ENCODE peak calls at places on chromosomes 7 and 10, in seven cellular contexts. B is keratinocyte, Q is fibroblast of mammary gland, E is HFFc6, T is WTC11, I is neural progenitor cell, Z is tibial artery. P is an unnamed sample.

GRCh38 chr7:158602905-158603772 is 15.5 kb upstream of the PTPRN2 start:
- DNase-seq in T (no peak), B (no peak), Z (no peak), E (no peak), I (no peak), Q (no peak), P (peak)

GRCh38 chr10:47140752-47141348 is 159.1 kb upstream of the GDF10 start:
- DNase-seq in I (no peak), T (no peak), Q (no peak), E (no peak), B (no peak), Z (no peak), P (no peak)

GRCh38 chr7:139870406-139870805 is 41.3 kb downstream of the TBXAS1 start:
- DNase-seq in I (no peak), Z (no peak), T (no peak), Q (peak), B (no peak), E (no peak), P (no peak)

GRCh38 chr7:155405399-155406318 is 52.3 kb upstream of the EN2 start:
- DNase-seq in T (peak), Q (no peak), Z (no peak), B (no peak), I (peak), E (no peak), P (no peak)

GRCh38 chr7:140078392-140078791 is 15.6 kb upstream of the PARP12 start:
- DNase-seq in B (no peak), E (no peak), Q (no peak), I (no peak), T (peak), Z (no peak), P (no peak)

GRCh38 chr10:73251683-73252444 is 580 bp downstream of the MRPS16 start:
- DNase-seq in B (no peak), T (no peak), I (peak), Z (no peak), E (no peak), Q (peak), P (no peak)

GRCh38 chr10:20858292-20859124 is 38.6 kb downstream of the NEBL start:
- DNase-seq in B (no peak), E (peak), T (no peak), Z (no peak), I (no peak), Q (peak), P (no peak)

GRCh38 chr10:27240891-27241639 is 468 bp upstream of the ACBD5 start:
- DNase-seq in E (no peak), Z (no peak), Q (peak), B (no peak), I (peak), T (peak), P (no peak)

GRCh38 chr10:96724621-96725020 is 4.3 kb upstream of the PIK3AP1 start:
- DNase-seq in I (no peak), B (no peak), T (no peak), Q (no peak), E (no peak), Z (no peak), P (no peak)

GRCh38 chr7:16791071-16791470 is 13.7 kb downstream of the AGR2 start:
- DNase-seq in E (no peak), Z (no peak), B (no peak), Q (peak), I (no peak), T (no peak), P (no peak)

GRCh38 chr10:32295027-32295426 is 51.9 kb downstream of the EPC1 start:
- DNase-seq in T (no peak), Z (no peak), B (no peak), E (no peak), I (no peak), Q (no peak), P (no peak)

GRCh38 chr7:15167912-15168311 is 265.4 kb upstream of the DGKB start:
- DNase-seq in E (no peak), Q (no peak), I (no peak), T (no peak), Z (no peak), B (no peak), P (no peak)

GRCh38 chr7:15166620-15167019 is 264.1 kb upstream of the DGKB start:
- DNase-seq in E (no peak), I (no peak), T (no peak), Q (no peak), Z (no peak), B (no peak), P (no peak)

GRCh38 chr7:15174470-15174869 is 271.9 kb upstream of the DGKB start:
- DNase-seq in Z (no peak), I (no peak), E (no peak), Q (no peak), T (no peak), B (no peak), P (no peak)

DNA sequence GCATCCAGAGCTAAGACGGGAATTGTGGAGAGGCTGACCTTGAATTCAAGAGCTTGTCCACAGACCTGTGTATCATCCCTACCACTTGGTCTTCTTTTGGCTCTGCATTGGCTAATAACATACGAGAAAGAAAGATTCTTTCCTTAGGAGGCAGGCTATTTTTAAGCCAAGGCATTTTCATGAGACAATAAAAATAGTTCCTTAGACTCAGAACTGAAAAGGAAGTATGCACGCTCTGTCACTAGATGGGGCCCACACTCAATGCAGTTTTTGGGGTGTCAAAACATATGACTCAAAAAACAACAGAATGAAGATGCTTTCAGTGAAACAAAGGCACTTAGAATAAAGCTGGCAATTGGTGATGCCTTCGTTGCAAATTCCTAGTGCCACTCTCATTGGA is 265.9 kb upstream of the DGKB start:
- DNase-seq in B (no peak), Z (no peak), E (peak), Q (no peak), T (no peak), I (no peak), P (no peak)
- TF ChIP-seq CTCF in B (no peak), Z (no peak), E (peak), Q (peak), T (no peak), I (no peak), P (no peak)

GRCh38 chr10:103062854-103063642 is 130.0 kb downstream of the NT5C2 start:
- DNase-seq in Q (no peak), E (no peak), B (no peak), I (no peak), Z (no peak), T (no peak), P (no peak)
- TF ChIP-seq CTCF in Q (no peak), E (peak), B (no peak), I (peak), Z (peak), T (no peak), P (no peak)

GRCh38 chr10:132442636-132443035 is 45.6 kb downstream of the PWWP2B start:
- DNase-seq in Z (no peak), Q (no peak), E (no peak), B (no peak), I (no peak), T (no peak), P (no peak)

GRCh38 chr10:132441818-132442217 is 44.8 kb downstream of the PWWP2B start:
- DNase-seq in E (no peak), Q (no peak), B (no peak), I (no peak), T (no peak), Z (no peak), P (no peak)

GRCh38 chr10:132443998-132444876 is 47.2 kb downstream of the PWWP2B start:
- DNase-seq in T (no peak), E (no peak), Z (no peak), Q (no peak), I (no peak), B (no peak), P (no peak)

GRCh38 chr10:132444877-132445351 is 47.9 kb downstream of the PWWP2B start:
- DNase-seq in Z (no peak), E (no peak), B (no peak), Q (no peak), I (peak), T (no peak), P (no peak)

GRCh38 chr10:132443605-132443997 is 46.6 kb downstream of the PWWP2B start:
- DNase-seq in T (no peak), E (peak), Z (no peak), Q (peak), I (no peak), B (no peak), P (peak)
- TF ChIP-seq CTCF in T (no peak), E (peak), Z (peak), Q (peak), I (no peak), B (peak), P (peak)

GRCh38 chr10:118610577-118610976 is 15.1 kb upstream of the PRLHR start:
- DNase-seq in B (no peak), T (no peak), E (no peak), Q (no peak), I (no peak), Z (no peak), P (no peak)

GRCh38 chr10:118621304-118621942 is 26.0 kb upstream of the PRLHR start:
- DNase-seq in Q (no peak), I (no peak), E (no peak), T (no peak), B (no peak), Z (no peak), P (no peak)

DNA sequence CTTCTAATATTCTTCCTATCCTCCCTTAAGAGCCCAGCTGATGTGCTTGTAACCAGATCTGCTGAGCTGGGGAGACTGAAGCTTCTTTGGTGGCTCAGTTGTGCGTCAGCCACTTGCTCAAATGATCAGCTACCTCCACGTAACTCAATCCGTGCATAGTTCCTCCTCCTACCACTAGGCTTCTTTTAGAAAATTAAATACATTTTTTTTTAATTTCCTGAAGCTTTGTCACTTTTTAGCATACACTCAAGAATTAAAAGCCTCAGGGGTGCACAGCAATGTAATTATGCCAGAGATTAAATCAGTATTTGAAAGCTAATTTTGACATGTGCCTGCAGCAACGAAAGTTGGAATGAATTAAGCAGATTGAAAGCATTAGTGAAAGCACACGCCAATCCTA is 20.4 kb upstream of the PRLHR start:
- DNase-seq in I (no peak), E (no peak), Q (peak), B (peak), T (no peak), Z (no peak), P (no peak)
- TF ChIP-seq CTCF in I (peak), E (peak), Q (no peak), B (peak), T (no peak), Z (no peak), P (no peak)

GRCh38 chr7:127252736-127253288 is at the start of gene GRM8:
- DNase-seq in B (no peak), E (no peak), Z (peak), T (peak), Q (peak), I (peak), P (peak)

GRCh38 chr7:127252380-127252718 is 392 bp downstream of the GRM8 start:
- DNase-seq in T (peak), Q (no peak), I (peak), Z (no peak), B (no peak), E (no peak), P (no peak)

GRCh38 chr7:127253289-127254162 is 785 bp upstream of the GRM8 start:
- DNase-seq in Z (peak), I (peak), E (peak), Q (peak), T (peak), B (no peak), P (peak)

GRCh38 chr7:127256326-127256725 is 3.6 kb upstream of the GRM8 start:
- DNase-seq in E (no peak), B (no peak), T (no peak), Q (no peak), I (no peak), Z (no peak), P (no peak)

DNA sequence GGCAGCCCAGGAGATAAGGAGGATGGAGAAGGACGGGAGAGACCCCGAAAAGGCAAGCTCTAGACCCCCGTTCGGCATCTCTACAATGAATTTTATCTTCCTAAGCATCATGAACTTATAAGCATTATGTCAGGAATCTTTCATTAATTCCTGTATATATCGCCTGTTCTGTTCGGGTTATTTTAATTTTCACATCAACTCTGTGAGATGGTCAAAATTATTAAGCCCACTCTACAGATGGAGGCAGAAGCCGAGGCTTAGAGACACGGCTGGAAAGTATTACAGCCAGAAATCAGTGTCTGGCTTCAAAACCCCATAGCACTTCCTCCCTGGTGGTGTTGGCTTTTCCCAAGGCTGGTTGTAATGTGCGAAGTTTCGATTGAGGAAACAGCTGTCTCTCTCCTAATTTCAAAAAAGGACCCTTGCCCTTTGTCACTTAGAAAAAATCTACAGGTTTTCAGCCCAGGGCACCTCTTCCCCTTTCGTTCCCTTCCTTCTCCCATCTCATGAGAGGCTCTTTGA is 1.5 kb upstream of the GRM8 start:
- DNase-seq in Q (no peak), I (no peak), B (no peak), T (no peak), E (no peak), Z (no peak), P (no peak)
- TF ChIP-seq CTCF in Q (no peak), I (no peak), B (no peak), T (no peak), E (peak), Z (no peak), P (no peak)

GRCh38 chr7:121540138-121540537 is 144.0 kb upstream of the FAM3C start:
- DNase-seq in T (no peak), E (no peak), Q (no peak), I (no peak), B (no peak), Z (no peak), P (no peak)

GRCh38 chr7:121544726-121545125 is 148.6 kb upstream of the FAM3C start:
- DNase-seq in T (no peak), B (peak), E (peak), I (no peak), Z (no peak), Q (peak), P (no peak)

GRCh38 chr7:121545418-121545817 is 149.3 kb upstream of the FAM3C start:
- DNase-seq in T (no peak), I (no peak), B (no peak), E (no peak), Z (no peak), Q (no peak), P (no peak)

GRCh38 chr7:121544199-121544598 is 148.1 kb upstream of the FAM3C start:
- DNase-seq in B (no peak), Z (no peak), T (no peak), E (no peak), Q (peak), I (no peak), P (no peak)

DNA sequence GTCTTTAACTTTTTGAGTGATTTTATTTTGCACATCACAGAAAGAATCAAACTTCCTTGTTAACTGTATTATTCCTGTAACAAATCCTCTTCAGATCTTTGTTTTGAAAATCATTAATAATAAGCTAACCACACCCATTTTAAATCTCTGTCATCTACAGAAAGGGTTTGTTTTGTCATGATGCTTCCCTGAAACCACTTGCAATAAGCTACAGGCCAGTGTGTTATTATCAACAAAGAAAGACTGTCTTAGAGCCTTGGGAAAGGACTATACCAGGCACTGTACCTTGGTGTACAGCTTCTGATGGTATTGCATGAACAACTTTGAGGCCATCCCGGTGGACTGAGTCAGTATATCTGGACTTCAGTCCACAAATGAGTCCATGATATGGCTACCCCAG is 145.3 kb upstream of the FAM3C start:
- DNase-seq in B (no peak), E (no peak), Q (no peak), Z (no peak), I (no peak), T (no peak), P (no peak)
- TF ChIP-seq CTCF in B (no peak), E (no peak), Q (no peak), Z (no peak), I (no peak), T (no peak), P (no peak)

DNA sequence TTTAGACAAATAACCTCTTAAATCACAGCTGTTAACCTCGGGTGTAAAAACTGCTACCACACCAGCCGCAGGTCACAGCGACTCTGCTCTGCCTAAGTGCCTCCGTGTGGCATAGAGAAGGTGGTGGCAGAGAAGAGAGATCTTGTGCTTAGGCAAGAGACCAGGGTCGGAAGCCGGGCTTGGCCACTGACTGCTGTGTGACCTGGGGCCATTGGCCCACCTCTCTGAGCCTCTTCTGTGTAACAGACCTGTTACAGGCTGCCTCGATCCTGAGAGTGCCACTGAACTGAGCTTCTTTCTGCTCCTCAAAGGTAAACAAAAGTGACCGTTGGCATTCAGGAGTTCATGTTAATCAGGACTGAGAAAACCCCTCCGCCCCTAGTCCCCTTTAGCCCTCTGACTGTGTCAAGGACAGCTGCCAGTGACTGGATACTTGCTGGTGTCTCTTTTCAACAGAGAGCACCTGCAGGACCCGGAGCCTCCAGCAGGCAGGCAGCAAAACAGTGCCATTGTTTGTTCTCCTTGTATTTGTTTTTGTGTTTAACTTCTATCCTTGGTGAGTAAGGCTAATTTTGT is 36.5 kb downstream of the ZMIZ1 start:
- DNase-seq in I (peak), Q (no peak), Z (no peak), T (no peak), B (no peak), E (no peak), P (no peak)
- TF ChIP-seq CTCF in I (peak), Q (no peak), Z (no peak), T (no peak), B (no peak), E (peak), P (no peak)

DNA sequence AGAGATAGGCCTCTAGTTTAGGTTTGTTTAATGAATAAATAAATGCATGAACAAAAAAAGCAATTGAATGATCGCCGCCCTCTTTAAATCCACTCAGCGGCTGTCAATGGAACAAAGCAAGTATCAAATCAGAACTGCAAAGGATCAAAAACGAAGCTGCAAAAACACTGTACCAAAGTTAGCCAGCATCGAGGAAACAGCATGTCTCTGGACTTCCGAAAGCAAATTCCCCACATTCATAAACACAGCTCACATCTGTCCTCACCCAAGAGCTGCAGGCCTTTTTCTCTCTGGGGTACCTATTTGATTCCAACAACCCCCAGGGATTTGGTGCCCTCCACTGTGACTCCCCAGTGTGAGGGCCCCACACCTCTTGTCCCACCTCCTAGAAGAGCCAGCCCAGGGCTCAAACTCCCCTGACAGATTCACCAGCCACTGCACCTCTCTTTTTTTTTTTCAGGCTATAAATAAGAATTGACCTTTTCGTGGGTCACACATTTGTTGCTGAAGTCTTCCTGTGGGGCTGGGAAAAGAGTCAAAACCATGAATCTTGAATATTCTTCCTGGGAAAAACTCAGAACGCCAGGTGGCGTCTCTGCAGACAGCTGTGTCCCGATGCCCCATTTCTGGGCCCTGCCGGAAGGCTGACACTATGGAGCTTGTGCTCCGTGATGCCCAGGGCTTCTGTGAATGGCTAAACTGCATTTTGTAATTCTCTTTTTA is 51.8 kb downstream of the HSPA12A start:
- DNase-seq in I (peak), Q (peak), E (no peak), Z (peak), T (no peak), B (no peak), P (no peak)
- TF ChIP-seq CTCF in I (peak), Q (peak), E (no peak), Z (peak), T (no peak), B (no peak), P (no peak)

GRCh38 chr10:69123747-69124557 is at the start of gene VPS26A:
- DNase-seq in B (peak), E (peak), Q (peak), Z (peak), I (peak), T (peak), P (peak)
- TF ChIP-seq CTCF in B (peak), E (peak), Q (no peak), Z (no peak), I (peak), T (no peak), P (no peak)